ENCODE peak calls at places on chromosome 7, in four cellular contexts. One of them, this sample, is unnamed.

GRCh38 chr7:104963991-104964385 is 50.0 kb upstream of the KMT2E start:
- DNase-seq in neural progenitor cell: no peak
- DNase-seq in brain microvascular endothelial cell: peak; percentile 74
- DNase-seq in A549: peak; percentile 74
- DNase-seq in this sample: no peak

GRCh38 chr7:134593530-134594392 is 44.9 kb downstream of the AKR1B15 start:
- DNase-seq in neural progenitor cell: peak; percentile 9
- DNase-seq in A549: peak; percentile 98
- DNase-seq in brain microvascular endothelial cell: peak; percentile 72
- DNase-seq in this sample: no peak

GRCh38 chr7:43653891-43654504 is 71.1 kb downstream of the STK17A start:
- DNase-seq in neural progenitor cell: no peak
- DNase-seq in A549: no peak
- DNase-seq in brain microvascular endothelial cell: no peak
- DNase-seq in this sample: no peak

GRCh38 chr7:102469351-102469971 is 4.7 kb downstream of the LRWD1 start:
- DNase-seq in neural progenitor cell: no peak
- DNase-seq in A549: no peak
- DNase-seq in brain microvascular endothelial cell: no peak
- DNase-seq in this sample: peak; percentile 11

GRCh38 chr7:42915356-42915755 is 3.5 kb upstream of the C7orf25 start:
- DNase-seq in brain microvascular endothelial cell: no peak
- DNase-seq in A549: no peak
- DNase-seq in neural progenitor cell: no peak
- DNase-seq in this sample: no peak

GRCh38 chr7:25240340-25240739 is 12.1 kb upstream of the NPVF start:
- DNase-seq in neural progenitor cell: no peak
- DNase-seq in brain microvascular endothelial cell: no peak
- DNase-seq in A549: no peak
- DNase-seq in this sample: no peak

GRCh38 chr7:155509025-155509724 is 37.2 kb downstream of the CNPY1 start:
- DNase-seq in brain microvascular endothelial cell: no peak
- DNase-seq in A549: no peak
- DNase-seq in neural progenitor cell: peak; percentile 49
- DNase-seq in this sample: no peak

GRCh38 chr7:157652161-157652953 is 315.6 kb downstream of the DNAJB6 start:
- DNase-seq in A549: no peak
- DNase-seq in brain microvascular endothelial cell: no peak
- DNase-seq in neural progenitor cell: no peak
- DNase-seq in this sample: no peak

GRCh38 chr7:117739085-117739484 is 134.2 kb downstream of the CTTNBP2 start:
- DNase-seq in neural progenitor cell: no peak
- DNase-seq in brain microvascular endothelial cell: no peak
- DNase-seq in A549: no peak
- DNase-seq in this sample: no peak

GRCh38 chr7:149293946-149294640 is 32.1 kb downstream of the ZNF783 start:
- DNase-seq in A549: no peak
- DNase-seq in neural progenitor cell: no peak
- DNase-seq in brain microvascular endothelial cell: no peak
- DNase-seq in this sample: no peak

GRCh38 chr7:149289856-149290255 is 27.9 kb downstream of the ZNF783 start:
- DNase-seq in brain microvascular endothelial cell: no peak
- DNase-seq in neural progenitor cell: no peak
- DNase-seq in A549: no peak
- DNase-seq in this sample: no peak

GRCh38 chr7:149293338-149293737 is 31.3 kb downstream of the ZNF783 start:
- DNase-seq in A549: no peak
- DNase-seq in brain microvascular endothelial cell: no peak
- DNase-seq in neural progenitor cell: no peak
- DNase-seq in this sample: no peak

GRCh38 chr7:149291036-149291835 is 29.2 kb downstream of the ZNF783 start:
- DNase-seq in brain microvascular endothelial cell: no peak
- DNase-seq in A549: no peak
- DNase-seq in neural progenitor cell: no peak
- DNase-seq in this sample: no peak

DNA sequence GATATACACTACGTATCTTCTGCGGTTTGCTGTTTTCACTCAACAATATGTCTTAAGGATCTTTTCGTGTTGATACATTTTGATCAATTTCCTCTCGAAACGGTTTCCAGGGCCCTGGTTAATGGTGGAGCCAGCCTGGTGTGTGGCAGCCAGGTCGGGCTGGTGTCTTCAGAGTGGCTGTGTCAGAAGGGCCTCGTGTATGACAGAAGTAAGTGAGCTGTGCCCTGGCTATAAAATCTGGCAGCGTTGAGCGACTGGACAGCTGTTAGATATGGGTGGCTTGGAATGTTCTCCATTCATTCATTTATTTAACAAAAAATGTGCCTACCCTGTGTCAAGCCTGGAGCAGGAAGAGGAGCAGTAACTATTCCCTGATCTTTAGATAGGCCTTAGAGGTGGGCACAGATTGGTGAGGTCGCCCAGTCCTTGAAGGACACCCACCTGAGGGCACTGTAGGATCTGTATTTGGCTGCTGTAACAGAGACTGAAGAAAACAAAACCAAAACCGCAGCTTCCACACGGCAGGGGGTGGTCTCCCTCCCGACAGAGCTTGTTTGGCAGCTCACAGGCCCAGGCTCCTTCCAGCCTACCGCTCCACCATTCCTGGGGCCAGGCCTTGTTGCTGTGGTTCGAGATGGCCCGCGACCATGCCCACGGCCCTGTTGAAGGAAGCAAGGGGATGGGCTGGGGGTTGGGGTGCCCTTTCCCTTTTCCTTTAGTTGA is 30.3 kb downstream of the ZNF783 start:
- DNase-seq in A549: no peak
- DNase-seq in neural progenitor cell: peak; percentile 20
- DNase-seq in brain microvascular endothelial cell: peak; percentile 24
- DNase-seq in this sample: no peak
- TF ChIP-seq CTCF in A549: no peak
- TF ChIP-seq CTCF in neural progenitor cell: no peak
- TF ChIP-seq CTCF in brain microvascular endothelial cell: peak; percentile 5
- TF ChIP-seq CTCF in this sample: no peak

GRCh38 chr7:151745090-151745638 is 131.8 kb downstream of the PRKAG2 start:
- DNase-seq in A549: peak; percentile 92
- DNase-seq in brain microvascular endothelial cell: peak; percentile 88
- DNase-seq in neural progenitor cell: no peak
- DNase-seq in this sample: no peak
- TF ChIP-seq CTCF in A549: peak; percentile 51
- TF ChIP-seq CTCF in brain microvascular endothelial cell: peak; percentile 75
- TF ChIP-seq CTCF in neural progenitor cell: no peak
- TF ChIP-seq CTCF in this sample: no peak

GRCh38 chr7:36130236-36130945 is 22.7 kb upstream of the EEPD1 start:
- DNase-seq in neural progenitor cell: no peak
- DNase-seq in brain microvascular endothelial cell: no peak
- DNase-seq in A549: no peak
- DNase-seq in this sample: no peak

GRCh38 chr7:36129048-36129534 is 24.0 kb upstream of the EEPD1 start:
- DNase-seq in A549: peak; percentile 89
- DNase-seq in brain microvascular endothelial cell: peak; percentile 73
- DNase-seq in neural progenitor cell: no peak
- DNase-seq in this sample: no peak

GRCh38 chr7:36131026-36131425 is 22.0 kb upstream of the EEPD1 start:
- DNase-seq in neural progenitor cell: no peak
- DNase-seq in brain microvascular endothelial cell: no peak
- DNase-seq in A549: no peak
- DNase-seq in this sample: no peak

GRCh38 chr7:36128448-36129047 is 24.5 kb upstream of the EEPD1 start:
- DNase-seq in brain microvascular endothelial cell: peak; percentile 91
- DNase-seq in A549: peak; percentile 90
- DNase-seq in neural progenitor cell: no peak
- DNase-seq in this sample: no peak

GRCh38 chr7:36127075-36127740 is 25.8 kb upstream of the EEPD1 start:
- DNase-seq in A549: no peak
- DNase-seq in brain microvascular endothelial cell: no peak
- DNase-seq in neural progenitor cell: no peak
- DNase-seq in this sample: no peak
- TF ChIP-seq CTCF in A549: no peak
- TF ChIP-seq CTCF in brain microvascular endothelial cell: no peak
- TF ChIP-seq CTCF in neural progenitor cell: no peak
- TF ChIP-seq CTCF in this sample: no peak

DNA sequence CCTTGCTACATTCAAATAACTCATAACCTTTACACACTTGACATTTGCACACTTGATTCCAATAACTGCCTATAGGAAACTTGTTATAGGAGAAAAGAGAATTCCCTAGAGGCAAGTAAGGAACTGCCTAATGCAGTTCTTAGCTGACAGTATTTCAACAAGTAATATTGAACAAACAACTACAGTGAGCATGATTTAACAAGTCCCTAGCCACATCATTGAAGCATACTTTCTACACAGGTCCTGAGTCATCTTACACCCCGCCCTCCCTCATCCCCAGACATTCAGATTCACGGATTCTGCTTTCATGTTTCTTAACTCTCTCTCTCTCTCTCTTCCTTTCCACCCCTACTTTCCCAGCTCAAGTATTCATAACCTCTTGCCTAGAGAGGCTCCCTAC is 153.5 kb downstream of the LSM5 start:
- DNase-seq in neural progenitor cell: no peak
- DNase-seq in brain microvascular endothelial cell: no peak
- DNase-seq in A549: peak; percentile 15
- DNase-seq in this sample: no peak
- TF ChIP-seq CTCF in neural progenitor cell: no peak
- TF ChIP-seq CTCF in brain microvascular endothelial cell: no peak
- TF ChIP-seq CTCF in A549: no peak
- TF ChIP-seq CTCF in this sample: no peak

This sample was measured in glutamatergic neuron.